ENCODE peak calls at places on chromosome 12, in ten cellular contexts. O is uterus, K is tibial artery, L is suprapubic skin, I is BE2C, U is brain microvascular endothelial cell, B is mucosa of descending colon, P is MM.1S, Y is sigmoid colon, C is GM23338. N is an unnamed sample.
A peak's percentile ranks its signal among the peaks of the same experiment; 100 is the strongest.

GRCh38 chr12:114916124-114916523 is 232.1 kb upstream of the TBX3 start:
- DNase-seq in O (no peak), I (no peak), P (no peak), C (no peak), Y (no peak), U (peak; percentile 42), B (no peak), L (no peak), K (no peak), N (peak; percentile 74)

GRCh38 chr12:51217968-51218606 is at the start of gene POU6F1:
- DNase-seq in K (peak; percentile 86), B (peak; percentile 75), C (peak; percentile 93), O (peak; percentile 74), L (peak; percentile 85), P (peak; percentile 84), U (peak; percentile 60), Y (peak; percentile 88), I (peak; percentile 85), N (peak; percentile 87)

GRCh38 chr12:22525426-22525825 is 18.9 kb downstream of the C2CD5 start:
- DNase-seq in P (no peak), C (no peak), Y (no peak), I (no peak), U (no peak), O (no peak), L (no peak), K (no peak), B (no peak), N (peak; percentile 12)

GRCh38 chr12:75859868-75860267 is 171.7 kb downstream of the PHLDA1 start:
- DNase-seq in B (no peak), U (no peak), O (no peak), C (no peak), P (no peak), I (no peak), L (no peak), K (no peak), Y (no peak), N (no peak)

GRCh38 chr12:114665411-114666181 is 18.4 kb downstream of the TBX3 start:
- DNase-seq in Y (no peak), U (no peak), P (no peak), I (no peak), B (no peak), K (no peak), L (no peak), C (peak; percentile 65), O (no peak), N (peak; percentile 53)

GRCh38 chr12:108587826-108588225 is 10.1 kb downstream of the TMEM119 start:
- DNase-seq in K (no peak), Y (no peak), U (no peak), I (no peak), P (no peak), B (no peak), L (no peak), C (no peak), O (no peak), N (no peak)

GRCh38 chr12:70989232-70989631 is 68.7 kb upstream of the PTPRR start:
- DNase-seq in C (no peak), Y (no peak), L (no peak), I (no peak), B (no peak), O (no peak), K (no peak), P (no peak), U (no peak), N (no peak)

GRCh38 chr12:77946541-77947021 is 115.9 kb downstream of the NAV3 start:
- DNase-seq in O (no peak), L (no peak), U (no peak), C (no peak), Y (no peak), I (no peak), P (no peak), B (no peak), K (no peak), N (no peak)

GRCh38 chr12:97308576-97309198 is 153.9 kb upstream of the RMST start:
- DNase-seq in C (peak; percentile 60), L (no peak), B (peak; percentile 40), O (no peak), Y (no peak), P (peak; percentile 49), I (peak; percentile 19), U (peak; percentile 31), K (no peak), N (peak; percentile 62)

GRCh38 chr12:76820888-76821482 is 57.1 kb downstream of the ZDHHC17 start:
- DNase-seq in P (no peak), I (peak; percentile 34), C (peak; percentile 81), U (peak; percentile 42), K (no peak), O (peak; percentile 36), L (no peak), Y (no peak), B (peak; percentile 37), N (peak; percentile 28)

GRCh38 chr12:120067901-120068300 is 48.7 kb downstream of the RAB35 start:
- DNase-seq in L (no peak), C (no peak), I (no peak), O (no peak), B (no peak), Y (no peak), U (no peak), K (no peak), P (no peak), N (no peak)

GRCh38 chr12:125453751-125454150 is 388.5 kb downstream of the AACS start:
- DNase-seq in C (no peak), Y (no peak), L (no peak), P (no peak), B (no peak), I (no peak), O (no peak), U (no peak), K (no peak), N (no peak)

GRCh38 chr12:89319111-89319510 is 33.2 kb downstream of the DUSP6 start:
- DNase-seq in C (no peak), U (no peak), O (no peak), P (no peak), L (no peak), K (no peak), B (no peak), Y (no peak), I (no peak), N (no peak)

GRCh38 chr12:122250047-122250446 is 16.2 kb downstream of the VPS33A start:
- DNase-seq in O (no peak), I (no peak), C (no peak), Y (no peak), K (no peak), B (no peak), L (no peak), U (no peak), P (no peak), N (no peak)

DNA sequence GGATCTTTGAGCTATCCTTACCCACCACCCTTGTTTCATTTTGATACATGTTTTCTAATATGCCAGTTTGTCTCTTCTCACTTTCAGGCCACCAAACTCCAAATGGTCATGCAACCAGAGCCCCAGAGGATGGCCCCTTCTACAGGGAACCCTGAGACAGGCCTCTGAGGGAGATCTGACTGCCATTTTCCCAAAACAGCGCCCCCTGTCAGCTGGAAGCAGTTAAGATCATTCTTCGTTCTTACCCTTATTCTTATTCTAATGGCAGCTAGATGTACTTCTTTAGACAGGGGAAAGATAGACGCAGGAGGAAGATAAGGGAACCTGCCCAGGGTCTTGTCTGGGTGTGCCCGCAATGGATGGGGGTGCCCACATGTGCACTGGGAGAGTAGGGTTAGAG is 38.4 kb downstream of the C12orf56 start:
- DNase-seq in B (no peak), Y (no peak), I (no peak), L (no peak), U (no peak), O (no peak), P (no peak), K (no peak), C (peak; percentile 26), N (no peak)
- TF ChIP-seq CTCF in B (no peak), Y (no peak), I (peak; percentile 30), L (no peak), U (no peak), O (no peak), P (no peak), K (no peak), C (peak; percentile 57), N (peak; percentile 9)

GRCh38 chr12:3083949-3084348 is 6.8 kb downstream of the TSPAN9 start:
- DNase-seq in C (no peak), Y (no peak), P (no peak), I (no peak), O (no peak), U (no peak), K (no peak), L (no peak), B (no peak), N (no peak)
- H3K4me3 ChIP-seq in C (no peak overlapping the region), Y (no peak overlapping the region), P (no peak overlapping the region), I (no peak overlapping the region), O (no peak overlapping the region), U (no peak overlapping the region), K (no peak overlapping the region), L (no peak overlapping the region), B (no peak overlapping the region), N (no peak overlapping the region)

DNA sequence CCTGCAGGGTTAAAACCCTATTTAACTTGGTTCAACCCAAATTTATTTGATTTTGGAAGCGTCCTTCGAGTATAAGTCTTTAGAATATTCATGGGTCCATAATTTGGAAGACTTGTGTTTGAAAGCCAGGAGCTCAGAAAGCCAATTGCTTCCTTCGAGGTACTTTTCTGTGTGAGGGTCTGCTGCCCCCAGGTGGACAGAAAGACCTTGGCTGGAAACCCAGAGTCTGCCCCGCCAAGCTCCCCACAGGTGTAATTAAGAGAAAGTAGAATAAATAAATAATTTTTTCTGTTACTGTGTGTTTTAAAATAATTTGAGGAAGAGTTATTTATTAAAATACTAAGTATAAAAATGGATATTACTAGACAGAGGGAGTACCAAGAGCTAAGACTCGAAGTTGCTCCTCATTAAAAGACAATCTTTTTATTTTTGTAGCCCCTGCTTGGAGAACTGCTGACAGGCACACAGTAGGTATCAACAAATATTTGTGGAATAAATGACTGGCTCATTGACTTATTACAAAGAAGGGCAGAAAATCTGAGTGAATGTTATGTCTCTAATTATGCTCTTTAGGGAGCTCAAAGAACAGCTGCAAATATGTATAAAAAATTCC is 105.8 kb downstream of the PAH start:
- DNase-seq in U (no peak), C (peak; percentile 82), Y (no peak), I (peak; percentile 41), L (no peak), K (no peak), P (peak; percentile 36), O (peak; percentile 47), B (peak; percentile 12), N (no peak)
- TF ChIP-seq CTCF in U (peak; percentile 52), C (peak; percentile 84), Y (peak; percentile 15), I (peak; percentile 84), L (no peak), K (peak; percentile 13), P (peak; percentile 53), O (peak; percentile 44), B (no peak), N (peak; percentile 41)

GRCh38 chr12:48557919-48558318 is 11.9 kb downstream of the LALBA start:
- DNase-seq in O (no peak), L (no peak), Y (no peak), K (no peak), C (no peak), I (no peak), B (no peak), P (no peak), U (no peak), N (no peak)

DNA sequence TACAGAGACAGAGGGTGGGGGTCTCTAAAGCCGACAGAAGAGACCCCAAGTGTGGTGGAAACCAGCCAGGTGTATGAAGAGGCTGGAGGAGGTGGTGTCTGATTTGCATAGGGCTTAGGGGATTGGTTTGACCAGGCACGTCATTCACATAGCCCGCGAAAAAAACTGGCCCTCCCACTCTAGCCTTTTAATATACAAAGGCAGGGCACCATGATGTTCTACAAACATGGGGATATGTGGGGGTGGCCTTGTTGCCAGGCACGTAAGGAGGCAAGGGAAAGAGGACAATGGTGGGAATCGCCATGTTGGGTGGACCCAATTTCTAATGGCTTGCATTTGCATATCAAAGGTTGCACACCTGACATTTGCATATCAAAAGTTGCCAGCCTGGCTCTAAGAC is 13.2 kb downstream of the LALBA start:
- DNase-seq in I (no peak), U (no peak), K (no peak), O (no peak), L (no peak), C (peak; percentile 55), P (no peak), Y (no peak), B (no peak), N (no peak)
- H3K4me3 ChIP-seq in I (no peak overlapping the region), U (no peak overlapping the region), K (no peak overlapping the region), O (no peak overlapping the region), L (no peak overlapping the region), C (no peak overlapping the region), P (no peak overlapping the region), Y (no peak overlapping the region), B (no peak overlapping the region), N (no peak overlapping the region)

N was measured in astrocyte of the spinal cord.